ENCODE peak calls at places on chromosomes 12 and 14, in six cellular contexts. V is cardiac muscle cell, G is tibial artery, U is IMR-90, B is endodermal cell, H is kidney. L is an unnamed sample. For H3K9me3, the result is how much of the 10 kb centered on the place peaks cover.

GRCh38 chr12:22064968-22065367 is 18.9 kb downstream of the CMAS start:
- DNase-seq in V (no peak), G (no peak), U (no peak), B (no peak), H (no peak), L (no peak)

GRCh38 chr14:60061371-60061770 is 30.4 kb upstream of the PCNX4 start:
- DNase-seq in V (no peak), G (no peak), U (no peak), B (no peak), H (no peak), L (no peak)

GRCh38 chr12:11026118-11026517 is 3.7 kb upstream of the TAS2R19 start:
- DNase-seq in V (no peak), G (no peak), U (no peak), B (peak), H (no peak), L (no peak)

GRCh38 chr12:75692883-75693282 is 181.5 kb upstream of the KRR1 start:
- DNase-seq in V (peak), G (no peak), U (peak), B (no peak), H (no peak), L (no peak)

GRCh38 chr12:64006211-64006610 is 161.7 kb downstream of the SRGAP1 start:
- DNase-seq in V (peak), G (no peak), U (peak), B (no peak), H (no peak), L (no peak)

GRCh38 chr12:111519083-111519482 is 80.0 kb downstream of the ATXN2 start:
- DNase-seq in V (no peak), G (no peak), U (no peak), B (no peak), H (no peak), L (no peak)

GRCh38 chr14:104872469-104873341 is 7.6 kb downstream of the CEP170B start:
- DNase-seq in V (peak), G (no peak), U (peak), B (peak), H (peak), L (no peak)

GRCh38 chr12:62922539-62922938 is 12.4 kb downstream of the PPM1H start:
- DNase-seq in V (no peak), G (no peak), U (no peak), B (no peak), H (no peak), L (no peak)

GRCh38 chr14:70032016-70032415 is 152.8 kb downstream of the SMOC1 start:
- DNase-seq in V (no peak), G (no peak), U (no peak), B (no peak), H (no peak), L (no peak)

GRCh38 chr14:52917732-52918131 is 33.1 kb downstream of the FERMT2 start:
- DNase-seq in V (no peak), G (no peak), U (no peak), B (no peak), H (no peak), L (no peak)

GRCh38 chr14:105196228-105196960 is 15.3 kb upstream of the NUDT14 start:
- DNase-seq in V (no peak), G (no peak), U (no peak), B (peak), H (no peak), L (no peak)

GRCh38 chr12:120584343-120585149 is 3.3 kb upstream of the POP5 start:
- DNase-seq in V (peak), G (peak), U (no peak), B (peak), H (peak), L (peak)

GRCh38 chr12:61781021-61781581 is 479.1 kb upstream of the USP15 start:
- DNase-seq in V (no peak), G (no peak), U (no peak), B (peak), H (no peak), L (no peak)

GRCh38 chr12:76259071-76259470 is 89.1 kb downstream of the BBS10 start:
- DNase-seq in V (peak), G (no peak), U (peak), B (peak), H (no peak), L (no peak)

GRCh38 chr12:106445981-106446380 is 88.4 kb downstream of the POLR3B start:
- DNase-seq in V (no peak), G (no peak), U (no peak), B (no peak), H (no peak), L (no peak)

GRCh38 chr14:83300454-83301064 is 1766.9 kb upstream of the SEL1L start:
- DNase-seq in V (peak), G (no peak), U (peak), B (no peak), H (no peak), L (no peak)

GRCh38 chr14:99578541-99579044 is 25.4 kb downstream of the CCDC85C start:
- DNase-seq in V (no peak), G (no peak), U (no peak), B (no peak), H (no peak), L (no peak)

GRCh38 chr14:27528328-27528727 is 930.5 kb upstream of the NOVA1 start:
- DNase-seq in V (peak), G (no peak), U (no peak), B (no peak), H (no peak), L (no peak)

GRCh38 chr14:24129410-24129998 is 955 bp upstream of the FITM1 start:
- DNase-seq in V (no peak), G (peak), U (no peak), B (no peak), H (no peak), L (peak)

GRCh38 chr14:24130717-24131548 is 474 bp downstream of the FITM1 start:
- DNase-seq in V (no peak), G (no peak), U (no peak), B (no peak), H (no peak), L (peak)

GRCh38 chr14:24132061-24132685 is 1.7 kb downstream of the FITM1 start:
- DNase-seq in V (no peak), G (peak), U (no peak), B (no peak), H (peak), L (peak)

GRCh38 chr14:24131549-24131966 is 1.1 kb downstream of the FITM1 start:
- DNase-seq in V (no peak), G (no peak), U (no peak), B (no peak), H (no peak), L (peak)

GRCh38 chr14:24130380-24130716 is at the start of gene FITM1:
- DNase-seq in V (no peak), G (no peak), U (no peak), B (no peak), H (peak), L (no peak)
- H3K27ac ChIP-seq in V (peak), G (no peak), U (no peak), B (no peak), H (peak), L (no peak)

GRCh38 chr12:31970199-31970598 is 11.0 kb downstream of the RESF1 start:
- DNase-seq in V (no peak), G (no peak), U (no peak), B (no peak), H (no peak), L (no peak)
- H3K9me3 ChIP-seq in V (under half), G (under half), U (under half), B (half or more), H (under half), L (under half)

DNA sequence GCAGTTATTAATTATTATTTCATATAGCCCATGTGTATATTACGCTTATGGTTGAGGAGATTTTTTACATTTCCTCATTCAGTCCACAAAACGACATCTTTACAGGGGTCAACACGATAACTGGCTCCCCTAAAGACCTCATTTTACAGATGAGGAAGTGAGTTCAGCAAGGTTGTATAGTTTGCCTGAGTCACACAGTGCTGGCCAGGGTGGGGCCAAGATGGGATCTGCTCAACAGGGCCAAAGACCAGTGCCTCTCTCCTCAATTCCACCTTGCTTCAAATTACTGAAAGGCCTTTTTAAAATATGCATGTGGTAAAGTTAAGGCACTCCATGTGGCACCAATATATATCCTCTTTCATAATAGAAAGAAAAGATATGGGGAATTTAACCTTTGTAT is 13.1 kb downstream of the GRIN2B start:
- DNase-seq in V (no peak), G (no peak), U (no peak), B (no peak), H (no peak), L (no peak)
- H3K27ac ChIP-seq in V (no peak), G (no peak), U (no peak), B (no peak), H (no peak), L (no peak)

GRCh38 chr12:126362964-126363363 is 1297.7 kb downstream of the AACS start:
- DNase-seq in V (no peak), G (no peak), U (no peak), B (peak), H (no peak), L (no peak)
- H3K9me3 ChIP-seq in V (under half), G (under half), U (under half), B (under half), H (under half), L (under half)

DNA sequence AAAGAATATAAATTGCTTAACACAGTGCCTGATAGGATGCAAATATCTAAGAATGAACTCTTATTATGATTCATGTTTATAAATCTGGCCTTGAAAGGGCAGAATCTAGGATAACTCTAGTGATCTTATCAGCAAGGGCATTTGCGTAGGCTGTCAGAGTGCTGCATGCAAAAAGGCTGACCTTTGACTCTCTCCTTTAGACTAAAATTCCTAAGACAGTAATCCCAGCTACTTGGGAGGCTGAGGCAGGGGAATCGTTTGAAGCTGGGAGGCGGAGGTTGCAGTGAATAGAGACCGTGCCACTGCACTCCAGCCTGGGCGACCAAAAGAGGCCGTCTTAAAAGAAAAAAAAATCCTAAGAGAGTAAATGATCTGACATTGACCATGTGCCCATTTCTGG is 31.2 kb upstream of the ANP32D start:
- DNase-seq in V (peak), G (no peak), U (no peak), B (no peak), H (no peak), L (no peak)
- H3K27ac ChIP-seq in V (no peak), G (no peak), U (no peak), B (no peak), H (no peak), L (no peak)

GRCh38 chr14:90475298-90475697 is 78.5 kb downstream of the CALM1 start:
- DNase-seq in V (no peak), G (no peak), U (no peak), B (no peak), H (no peak), L (no peak)
- H3K9me3 ChIP-seq in V (under half), G (under half), U (under half), B (half or more), H (under half), L (under half)

GRCh38 chr12:115351513-115352077 is 667.6 kb upstream of the TBX3 start:
- DNase-seq in V (peak), G (no peak), U (peak), B (no peak), H (no peak), L (no peak)
- H3K27ac ChIP-seq in V (no peak), G (no peak), U (no peak), B (no peak), H (no peak), L (no peak)